ENCODE peak calls at places on chromosome 7, in nine cellular contexts. H is hippocampal formation; N is naive thymus-derived CD8-positive, alpha-beta T cell; R is PC-3; M is endothelial cell; D is uterus; T is HEK293T; G is stimulated activated CD4-positive, alpha-beta T cell treated with anti-CD3 and anti-CD28 coated beads, Interleukin-15, amount 100 ng/mL, for 24 hours; X is ovary. Y is an unnamed sample.

GRCh38 chr7:158910254-158911053 is 54.1 kb downstream of the DYNC2I1 start:
- DNase-seq in H (no peak), N (no peak), R (no peak), M (no peak), D (no peak), T (no peak), G (no peak), X (no peak), Y (no peak)

GRCh38 chr7:3028071-3028766 is 15.4 kb downstream of the CARD11 start:
- DNase-seq in H (no peak), N (no peak), R (peak; percentile 71), M (no peak), D (no peak), T (no peak), G (peak; percentile 79), X (no peak), Y (no peak)

GRCh38 chr7:47354831-47355541 is 226.9 kb downstream of the TNS3 start:
- DNase-seq in H (no peak), N (no peak), R (no peak), M (no peak), D (no peak), T (no peak), G (no peak), X (no peak), Y (no peak)

GRCh38 chr7:115731796-115732471 is 298.6 kb downstream of the TFEC start:
- DNase-seq in H (no peak), N (no peak), R (no peak), M (no peak), D (no peak), T (no peak), G (no peak), X (no peak), Y (no peak)

GRCh38 chr7:89238156-89238555 is 442.6 kb upstream of the TEX47 start:
- DNase-seq in H (no peak), N (no peak), R (peak; percentile 67), M (no peak), D (no peak), T (no peak), G (no peak), X (no peak), Y (no peak)

GRCh38 chr7:39027491-39027890 is 49.8 kb downstream of the POU6F2 start:
- DNase-seq in H (no peak), N (no peak), R (no peak), M (no peak), D (no peak), T (no peak), G (no peak), X (no peak), Y (no peak)

GRCh38 chr7:116173051-116174028 is 37.0 kb upstream of the TES start:
- DNase-seq in H (peak; percentile 74), N (peak; percentile 58), R (peak; percentile 83), M (peak; percentile 25), D (no peak), T (peak; percentile 38), G (no peak), X (no peak), Y (peak; percentile 58)

GRCh38 chr7:32070406-32071360 is at the start of gene PDE1C:
- DNase-seq in H (no peak), N (no peak), R (no peak), M (peak; percentile 37), D (no peak), T (no peak), G (no peak), X (peak; percentile 23), Y (no peak)

GRCh38 chr7:143391462-143392404 is 10.6 kb downstream of the ZYX start:
- DNase-seq in H (no peak), N (no peak), R (no peak), M (no peak), D (peak; percentile 85), T (no peak), G (no peak), X (peak; percentile 56), Y (no peak)

GRCh38 chr7:75054744-75055527 is 18.7 kb downstream of the RCC1L start:
- DNase-seq in H (peak; percentile 45), N (no peak), R (peak; percentile 8), M (no peak), D (peak; percentile 49), T (no peak), G (no peak), X (peak; percentile 56), Y (no peak)

GRCh38 chr7:14691597-14692203 is 210.9 kb downstream of the DGKB start:
- DNase-seq in H (peak; percentile 8), N (peak; percentile 31), R (peak; percentile 57), M (peak; percentile 62), D (peak; percentile 55), T (no peak), G (peak; percentile 58), X (no peak), Y (peak; percentile 33)

GRCh38 chr7:27714831-27715444 is 25.0 kb upstream of the TAX1BP1 start:
- DNase-seq in H (no peak), N (no peak), R (peak; percentile 29), M (no peak), D (no peak), T (no peak), G (no peak), X (no peak), Y (no peak)

GRCh38 chr7:68559518-68559917 is 1038.8 kb upstream of the AUTS2 start:
- DNase-seq in H (no peak), N (no peak), R (no peak), M (no peak), D (no peak), T (no peak), G (no peak), X (no peak), Y (no peak)

GRCh38 chr7:105876964-105877601 is 684 bp upstream of the ATXN7L1 start:
- DNase-seq in H (no peak), N (peak; percentile 38), R (peak; percentile 77), M (peak; percentile 45), D (peak; percentile 39), T (peak; percentile 56), G (peak; percentile 36), X (peak; percentile 39), Y (no peak)

GRCh38 chr7:95549818-95550529 is 46.3 kb downstream of the PDK4 start:
- DNase-seq in H (peak; percentile 95), N (no peak), R (peak; percentile 90), M (no peak), D (peak; percentile 98), T (no peak), G (no peak), X (peak; percentile 94), Y (no peak)

GRCh38 chr7:155380986-155381851 is 76.7 kb upstream of the EN2 start:
- DNase-seq in H (no peak), N (no peak), R (no peak), M (no peak), D (no peak), T (no peak), G (no peak), X (no peak), Y (no peak)

GRCh38 chr7:130875901-130876300 is 141.9 kb upstream of the KLF14 start:
- DNase-seq in H (no peak), N (no peak), R (no peak), M (no peak), D (no peak), T (no peak), G (no peak), X (no peak), Y (no peak)

GRCh38 chr7:143924851-143925250 is 10.2 kb upstream of the OR2F2 start:
- DNase-seq in H (no peak), N (no peak), R (no peak), M (no peak), D (no peak), T (no peak), G (no peak), X (no peak), Y (no peak)

GRCh38 chr7:4006687-4007086 is 675.4 kb upstream of the FOXK1 start:
- DNase-seq in H (no peak), N (no peak), R (no peak), M (no peak), D (no peak), T (no peak), G (no peak), X (no peak), Y (no peak)

GRCh38 chr7:27161721-27162547 is 3.4 kb downstream of the HOXA9 start:
- DNase-seq in H (no peak), N (no peak), R (peak; percentile 39), M (no peak), D (peak; percentile 48), T (no peak), G (no peak), X (no peak), Y (no peak)

GRCh38 chr7:27775772-27776171 is 35.8 kb downstream of the TAX1BP1 start:
- DNase-seq in H (no peak), N (no peak), R (no peak), M (no peak), D (no peak), T (no peak), G (no peak), X (no peak), Y (no peak)

GRCh38 chr7:130966246-130967009 is 232.4 kb upstream of the KLF14 start:
- DNase-seq in H (no peak), N (no peak), R (no peak), M (no peak), D (no peak), T (no peak), G (peak; percentile 28), X (no peak), Y (no peak)

GRCh38 chr7:259191-259505 is 30.8 kb upstream of the FOXL3 start:
- DNase-seq in H (no peak), N (no peak), R (no peak), M (no peak), D (no peak), T (no peak), G (no peak), X (no peak), Y (no peak)

GRCh38 chr7:30717181-30717580 is 34.8 kb upstream of the INMT start:
- DNase-seq in H (no peak), N (no peak), R (peak; percentile 67), M (no peak), D (no peak), T (no peak), G (no peak), X (no peak), Y (no peak)

GRCh38 chr7:104650991-104651680 is 322.7 kb downstream of the LHFPL3 start:
- DNase-seq in H (no peak), N (no peak), R (no peak), M (no peak), D (no peak), T (no peak), G (no peak), X (no peak), Y (no peak)

GRCh38 chr7:93751421-93751820 is 139.1 kb downstream of the TFPI2 start:
- DNase-seq in H (no peak), N (no peak), R (no peak), M (no peak), D (no peak), T (no peak), G (no peak), X (no peak), Y (no peak)

GRCh38 chr7:69934475-69934903 is 336.2 kb downstream of the AUTS2 start:
- DNase-seq in H (peak; percentile 90), N (no peak), R (no peak), M (no peak), D (no peak), T (peak; percentile 31), G (no peak), X (no peak), Y (no peak)

GRCh38 chr7:16609842-16610450 is 35.6 kb downstream of the ANKMY2 start:
- DNase-seq in H (no peak), N (no peak), R (no peak), M (no peak), D (no peak), T (no peak), G (no peak), X (no peak), Y (no peak)

GRCh38 chr7:9504678-9505077 is 1071.3 kb downstream of the NXPH1 start:
- DNase-seq in H (no peak), N (no peak), R (no peak), M (no peak), D (no peak), T (no peak), G (no peak), X (no peak), Y (no peak)

GRCh38 chr7:124720195-124720594 is 45.4 kb downstream of the GPR37 start:
- DNase-seq in H (no peak), N (no peak), R (peak; percentile 95), M (no peak), D (no peak), T (no peak), G (no peak), X (no peak), Y (no peak)

GRCh38 chr7:53485354-53485753 is 449.9 kb downstream of the POM121L12 start:
- DNase-seq in H (no peak), N (no peak), R (no peak), M (no peak), D (no peak), T (no peak), G (no peak), X (no peak), Y (no peak)